ENCODE peak calls at places on chromosomes 4 and X, in ten cellular contexts. P, R, T, Q, W, G, V, L, H and S are unnamed samples.
A peak's percentile ranks its signal among the peaks of the same experiment; 100 is the strongest.

GRCh38 chr4:700587-701264 is 4.9 kb upstream of the PCGF3 start:
- DNase-seq in L (no peak), T (no peak), H (no peak), V (no peak), G (no peak), Q (no peak), W (no peak), R (no peak), P (no peak), S (no peak)

GRCh38 chr4:79864470-79865190 is 208.4 kb downstream of the ANTXR2 start:
- DNase-seq in W (no peak), G (no peak), P (peak; percentile 3), L (no peak), R (no peak), V (no peak), Q (no peak), H (no peak), T (no peak), S (no peak)

GRCh38 chr4:183008492-183008891 is 90.6 kb upstream of the WWC2 start:
- DNase-seq in P (no peak), T (no peak), G (no peak), W (no peak), R (no peak), V (no peak), L (no peak), Q (no peak), H (no peak), S (no peak)

GRCh38 chrX:31499120-31499519 is 427.3 kb upstream of the FTHL17 start:
- DNase-seq in R (no peak), T (no peak), V (no peak), P (peak; percentile 50), W (no peak), H (peak; percentile 4), G (no peak), Q (no peak), L (no peak), S (no peak)

GRCh38 chr4:96120206-96120605 is 280.3 kb downstream of the PDHA2 start:
- DNase-seq in V (no peak), G (no peak), W (no peak), R (no peak), P (no peak), H (no peak), L (no peak), T (no peak), Q (no peak), S (no peak)

GRCh38 chrX:119981286-119982070 is 37.9 kb upstream of the NKAP start:
- DNase-seq in R (no peak), W (peak; percentile 26), T (no peak), L (no peak), P (peak; percentile 20), V (no peak), Q (no peak), G (no peak), H (peak; percentile 27), S (peak; percentile 33)

GRCh38 chrX:9278475-9279270 is 186.2 kb upstream of the TBL1X start:
- DNase-seq in R (no peak), Q (no peak), G (no peak), H (peak; percentile 4), V (no peak), T (no peak), L (no peak), P (no peak), W (no peak), S (no peak)

GRCh38 chrX:55710701-55711100 is 6.8 kb upstream of the RRAGB start:
- DNase-seq in G (no peak), W (no peak), H (peak; percentile 67), L (peak; percentile 17), V (no peak), R (no peak), P (peak; percentile 50), T (no peak), Q (peak; percentile 5), S (no peak)

GRCh38 chrX:78199851-78200250 is 60.4 kb upstream of the TAF9B start:
- DNase-seq in W (no peak), H (peak; percentile 13), V (no peak), Q (no peak), R (no peak), P (peak; percentile 8), G (no peak), T (no peak), L (no peak), S (no peak)

GRCh38 chrX:111100191-111100590 is 4.2 kb downstream of the PAK3 start:
- DNase-seq in T (no peak), P (peak; percentile 32), H (peak; percentile 58), R (no peak), Q (no peak), V (no peak), L (no peak), W (peak; percentile 48), G (no peak), S (peak; percentile 26)

GRCh38 chr4:151195801-151196200 is 81.2 kb upstream of the PRSS48 start:
- DNase-seq in W (no peak), H (peak; percentile 86), Q (no peak), R (no peak), T (no peak), P (peak; percentile 86), G (no peak), V (no peak), L (peak; percentile 23), S (no peak)

GRCh38 chr4:155972098-155972497 is 18.4 kb upstream of the CTSO start:
- DNase-seq in P (no peak), W (no peak), H (peak; percentile 62), V (no peak), G (no peak), Q (no peak), R (no peak), L (no peak), T (no peak), S (peak; percentile 43)

GRCh38 chr4:54333657-54334056 is 104.6 kb downstream of the PDGFRA start:
- DNase-seq in T (no peak), Q (no peak), W (no peak), L (no peak), V (no peak), R (no peak), P (no peak), G (no peak), H (no peak), S (no peak)

GRCh38 chr4:86942185-86942666 is 7.4 kb downstream of the AFF1 start:
- DNase-seq in H (peak; percentile 65), Q (no peak), L (no peak), W (no peak), P (no peak), G (no peak), V (no peak), R (no peak), T (no peak), S (no peak)

GRCh38 chr4:176226736-176227135 is 31.4 kb upstream of the SPATA4 start:
- DNase-seq in H (no peak), L (peak; percentile 7), R (no peak), G (no peak), P (no peak), Q (no peak), V (no peak), W (no peak), T (no peak), S (no peak)

GRCh38 chr4:8882239-8882638 is 10.6 kb upstream of the HMX1 start:
- DNase-seq in P (no peak), T (no peak), G (no peak), R (no peak), W (no peak), V (no peak), Q (no peak), H (no peak), L (no peak), S (peak; percentile 96)
- TF ChIP-seq CTCF in P (no peak), T (no peak), G (no peak), R (no peak), W (no peak), V (no peak), Q (no peak), H (no peak), L (no peak), S (peak; percentile 67)

DNA sequence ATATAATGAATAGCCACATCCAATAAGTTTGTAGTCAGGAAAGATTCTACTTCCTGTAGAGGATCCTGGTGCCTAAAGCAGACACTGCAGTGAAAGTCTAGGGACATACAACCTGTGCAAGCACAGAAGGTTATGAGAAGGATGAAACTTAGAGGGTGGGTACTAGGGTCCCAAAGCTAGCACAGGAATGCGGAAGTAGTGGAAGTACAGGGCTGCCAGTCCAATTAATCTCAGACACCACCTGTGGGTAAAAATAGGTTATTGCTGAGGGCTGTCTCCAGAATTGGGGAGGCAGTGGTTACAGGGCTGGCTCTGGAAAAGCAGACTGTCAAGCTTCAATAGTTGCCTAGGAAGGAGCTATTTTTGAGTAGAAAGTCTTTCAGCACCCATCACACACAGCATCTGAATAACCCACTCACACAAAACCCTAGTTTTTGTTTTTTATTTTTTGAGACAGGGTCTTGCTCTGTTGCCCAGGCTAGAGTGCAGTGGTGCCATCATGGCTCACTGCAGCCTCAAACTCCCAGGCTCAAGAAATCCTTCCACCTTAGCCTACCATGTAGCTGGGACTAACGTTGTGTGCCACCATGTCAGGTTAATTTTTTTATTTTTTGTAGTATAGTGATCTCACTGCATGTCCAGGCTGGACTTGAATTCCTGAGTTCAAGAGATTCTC is 50.8 kb upstream of the ELF2 start:
- DNase-seq in L (no peak), Q (no peak), T (no peak), W (no peak), R (no peak), H (no peak), P (no peak), V (no peak), G (no peak), S (no peak)
- TF ChIP-seq CTCF in L (peak; percentile 23), Q (no peak), T (peak; percentile 11), W (no peak), R (no peak), H (no peak), P (peak; percentile 45), V (peak; percentile 37), G (peak; percentile 29), S (no peak)

DNA sequence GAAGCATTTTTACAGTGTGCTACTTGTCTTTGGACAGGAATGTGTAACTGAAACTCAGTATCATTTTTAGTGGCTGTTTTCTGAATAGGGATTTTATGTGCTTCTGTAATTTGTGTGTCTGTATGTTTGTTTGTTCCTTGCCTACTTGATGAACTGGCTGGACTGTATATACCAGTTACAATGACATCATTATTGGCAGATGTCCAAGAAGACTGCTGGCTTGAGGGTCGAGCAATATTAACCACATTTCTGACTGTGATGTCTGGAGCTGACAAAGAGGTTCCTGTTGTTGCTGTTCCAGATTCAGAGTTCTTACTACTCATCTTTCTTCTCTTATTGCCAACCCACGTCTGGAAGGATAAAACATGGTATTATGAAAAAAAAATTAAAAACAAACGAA is 33.0 kb downstream of the HDX start:
- DNase-seq in H (peak; percentile 3), W (no peak), P (peak; percentile 32), V (no peak), G (no peak), L (no peak), Q (no peak), R (no peak), T (no peak), S (no peak)
- TF ChIP-seq CTCF in H (no peak), W (no peak), P (no peak), V (no peak), G (no peak), L (no peak), Q (no peak), R (no peak), T (no peak), S (no peak)

DNA sequence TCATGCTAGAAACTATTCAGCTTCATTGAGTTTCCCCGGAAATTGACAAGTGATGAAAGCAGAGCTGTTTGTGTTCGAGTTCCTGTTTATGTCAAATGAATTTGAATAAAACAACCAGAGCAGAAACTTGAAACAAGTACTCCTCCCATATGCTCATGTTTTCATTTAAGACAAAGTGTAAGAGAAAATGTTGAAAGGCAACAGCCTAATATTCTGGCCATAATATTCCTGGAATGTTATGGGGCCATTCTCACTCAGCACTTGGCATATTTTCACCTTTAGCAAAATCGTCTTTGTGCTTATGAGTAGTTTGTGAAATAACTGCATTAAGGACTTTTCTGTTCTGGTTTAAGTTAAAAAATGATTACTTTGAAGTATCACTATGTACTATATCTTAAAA is 276.0 kb upstream of the FAT1 start:
- DNase-seq in P (no peak), V (no peak), G (no peak), Q (no peak), T (no peak), L (peak; percentile 16), H (no peak), W (no peak), R (no peak), S (no peak)
- TF ChIP-seq CTCF in P (no peak), V (no peak), G (no peak), Q (no peak), T (no peak), L (no peak), H (no peak), W (no peak), R (no peak), S (no peak)